ENCODE peak calls at places on chromosomes 2 and 18, in ten cellular contexts. N is Daoy, J is ACHN, E is SW480, K is head of caudate nucleus, G is ascending aorta, T is substantia nigra, O is ureter, P is NCI-H82, D is stomach. L is an unnamed sample.

GRCh38 chr2:95274291-95275150 is at the start of gene PROM2:
- DNase-seq in E (no peak), P (no peak), D (peak; percentile 92), K (no peak), O (peak; percentile 88), T (no peak), N (no peak), G (no peak), J (no peak), L (peak; percentile 93)

GRCh38 chr2:141534671-141535359 is 596.0 kb downstream of the LRP1B start:
- DNase-seq in K (no peak), T (no peak), N (no peak), G (no peak), P (no peak), E (no peak), O (no peak), D (no peak), J (no peak), L (no peak)

GRCh38 chr18:67794512-67794911 is 278.0 kb upstream of the DSEL start:
- DNase-seq in J (no peak), E (no peak), T (no peak), N (no peak), G (no peak), P (no peak), O (no peak), D (no peak), K (no peak), L (no peak)

GRCh38 chr2:167127135-167127534 is 238.9 kb downstream of the XIRP2 start:
- DNase-seq in O (no peak), G (no peak), T (no peak), P (peak; percentile 82), D (no peak), E (peak; percentile 28), J (peak; percentile 49), K (no peak), N (no peak), L (no peak)

GRCh38 chr2:204353823-204354222 is 191.5 kb upstream of the PARD3B start:
- DNase-seq in N (no peak), G (no peak), T (no peak), O (no peak), J (no peak), E (no peak), P (no peak), D (no peak), K (no peak), L (no peak)

GRCh38 chr2:66433945-66434678 is 813 bp upstream of the MEIS1 start:
- DNase-seq in K (no peak), T (peak; percentile 61), G (no peak), O (no peak), J (peak; percentile 41), D (peak; percentile 69), N (peak; percentile 63), P (peak; percentile 84), E (peak; percentile 81), L (peak; percentile 78)

GRCh38 chr2:70785137-70785911 is 5.1 kb downstream of the FIGLA start:
- DNase-seq in J (peak; percentile 61), T (peak; percentile 1), G (no peak), E (peak; percentile 66), O (no peak), K (peak; percentile 39), N (peak; percentile 62), D (no peak), P (peak; percentile 85), L (no peak)

GRCh38 chr18:31066267-31066666 is 23.7 kb upstream of the DSC3 start:
- DNase-seq in J (no peak), G (no peak), K (no peak), N (no peak), T (no peak), O (no peak), P (no peak), E (no peak), D (no peak), L (no peak)

GRCh38 chr2:130878316-130878715 is 41.6 kb downstream of the ARHGEF4 start:
- DNase-seq in N (no peak), T (no peak), O (no peak), G (no peak), P (no peak), D (no peak), K (no peak), J (no peak), E (no peak), L (no peak)

GRCh38 chr18:52337286-52337685 is 2.7 kb upstream of the DCC start:
- DNase-seq in G (no peak), D (no peak), O (no peak), K (no peak), N (no peak), T (no peak), P (no peak), E (no peak), J (no peak), L (no peak)

GRCh38 chr2:188203756-188204155 is 87.9 kb upstream of the GULP1 start:
- DNase-seq in K (no peak), T (no peak), O (no peak), P (no peak), G (no peak), N (no peak), D (no peak), J (no peak), E (no peak), L (no peak)

GRCh38 chr2:69946351-69947077 is 14.9 kb downstream of the ASPRV1 start:
- DNase-seq in E (peak; percentile 92), K (no peak), G (no peak), D (peak; percentile 38), P (peak; percentile 21), O (no peak), T (no peak), N (peak; percentile 82), J (peak; percentile 33), L (no peak)

GRCh38 chr18:44839239-44839666 is 158.6 kb downstream of the SETBP1 start:
- DNase-seq in O (peak; percentile 80), E (peak; percentile 5), D (peak; percentile 74), T (peak; percentile 37), N (peak; percentile 81), P (peak; percentile 56), J (no peak), G (peak; percentile 47), K (peak; percentile 47), L (peak; percentile 72)

GRCh38 chr2:85989288-85989865 is 100.6 kb upstream of the ST3GAL5 start:
- DNase-seq in G (no peak), E (no peak), N (no peak), J (no peak), T (no peak), O (no peak), D (no peak), P (no peak), K (no peak), L (no peak)

GRCh38 chr2:195898505-195898904 is 170.1 kb downstream of the DNAH7 start:
- DNase-seq in G (no peak), E (no peak), O (peak; percentile 70), N (peak; percentile 73), P (peak; percentile 68), J (peak; percentile 76), T (peak; percentile 6), K (peak; percentile 50), D (peak; percentile 33), L (peak; percentile 59)

GRCh38 chr18:31223371-31223770 is 60.7 kb upstream of the DSC1 start:
- DNase-seq in G (no peak), E (no peak), O (no peak), N (no peak), P (no peak), D (no peak), K (no peak), J (no peak), T (no peak), L (no peak)

GRCh38 chr2:96157649-96158553 is 12.7 kb upstream of the DUSP2 start:
- DNase-seq in T (no peak), K (no peak), J (no peak), D (no peak), E (no peak), P (no peak), G (no peak), O (no peak), N (peak; percentile 65), L (peak; percentile 13)

GRCh38 chr18:37403100-37403781 is 162.4 kb downstream of the CELF4 start:
- DNase-seq in G (no peak), N (peak; percentile 19), J (peak; percentile 74), E (no peak), D (no peak), O (no peak), P (peak; percentile 14), T (no peak), K (no peak), L (no peak)

GRCh38 chr2:68909793-68910674 is 38.8 kb upstream of the BMP10 start:
- DNase-seq in D (peak; percentile 79), P (peak; percentile 86), J (peak; percentile 75), G (no peak), K (peak; percentile 65), E (peak; percentile 71), O (peak; percentile 82), T (no peak), N (peak; percentile 70), L (peak; percentile 72)

GRCh38 chr2:68832161-68832869 is 38.9 kb downstream of the BMP10 start:
- DNase-seq in D (no peak), N (peak; percentile 55), E (peak; percentile 43), G (peak; percentile 70), P (no peak), K (peak; percentile 31), O (peak; percentile 60), T (peak; percentile 34), J (peak; percentile 48), L (peak; percentile 43)

GRCh38 chr2:85601771-85602475 is 575 bp downstream of the TMEM150A start:
- DNase-seq in K (peak; percentile 60), G (no peak), D (peak; percentile 76), J (peak; percentile 50), T (no peak), N (peak; percentile 39), E (peak; percentile 36), O (peak; percentile 67), P (peak; percentile 66), L (peak; percentile 77)

GRCh38 chr2:166179201-166179600 is 51.4 kb upstream of the SCN1A start:
- DNase-seq in P (no peak), N (no peak), J (peak; percentile 10), T (no peak), K (no peak), O (no peak), E (no peak), D (no peak), G (no peak), L (no peak)

GRCh38 chr2:240705204-240705781 is 13.6 kb downstream of the AQP12A start:
- DNase-seq in E (peak; percentile 46), N (no peak), O (no peak), K (no peak), T (no peak), G (no peak), J (no peak), D (no peak), P (no peak), L (no peak)

GRCh38 chr2:172655838-172656573 is 79.6 kb upstream of the RAPGEF4 start:
- DNase-seq in T (no peak), E (no peak), D (no peak), P (no peak), G (no peak), O (no peak), J (no peak), K (no peak), N (no peak), L (no peak)

GRCh38 chr2:99654419-99654818 is 164.6 kb upstream of the REV1 start:
- DNase-seq in J (no peak), E (no peak), T (no peak), N (no peak), D (no peak), G (no peak), O (no peak), P (no peak), K (no peak), L (no peak)

GRCh38 chr2:170744248-170745002 is 25.8 kb upstream of the ERICH2 start:
- DNase-seq in G (no peak), O (no peak), N (no peak), J (no peak), E (no peak), T (no peak), D (no peak), K (no peak), P (no peak), L (no peak)

GRCh38 chr2:166651080-166651675 is 157.1 kb upstream of the SCN7A start:
- DNase-seq in N (no peak), K (no peak), T (no peak), E (peak; percentile 2), G (no peak), J (no peak), D (no peak), O (no peak), P (peak; percentile 3), L (no peak)

GRCh38 chr18:3726241-3726951 is 276.4 kb downstream of the TGIF1 start:
- DNase-seq in T (no peak), O (no peak), D (no peak), G (no peak), E (no peak), N (no peak), J (no peak), K (no peak), P (no peak), L (no peak)